ENCODE peak calls at places on chromosomes 12 and 14, in nine cellular contexts. P is fibroblast of pulmonary artery, Q is sigmoid colon, A is cardiac fibroblast, J is fibroblast of mammary gland, U is A549, B is WERI-Rb-1, R is PC-3, Z is fibroblast of the aortic adventitia. I is an unnamed sample.

GRCh38 chr12:29725587-29726320 is 58.0 kb downstream of the TMTC1 start:
- DNase-seq in R (no peak), A (peak; percentile 97), B (no peak), U (no peak), P (peak; percentile 99), Q (peak; percentile 72), Z (peak; percentile 78), J (peak; percentile 95), I (no peak)

GRCh38 chr14:92514844-92515509 is 1.4 kb downstream of the RIN3 start:
- DNase-seq in P (no peak), A (no peak), Z (no peak), R (no peak), Q (peak; percentile 61), U (no peak), J (no peak), B (no peak), I (no peak)

GRCh38 chr12:65825573-65826512 is 1.6 kb downstream of the HMGA2 start:
- DNase-seq in J (no peak), B (peak; percentile 31), P (peak; percentile 54), U (peak; percentile 34), Q (peak; percentile 63), R (peak; percentile 14), A (peak; percentile 52), Z (peak; percentile 68), I (no peak)

GRCh38 chr12:2615665-2616387 is 178.9 kb upstream of the FKBP4 start:
- DNase-seq in A (peak; percentile 31), Z (no peak), J (peak; percentile 53), R (no peak), P (peak; percentile 20), B (no peak), Q (no peak), U (no peak), I (no peak)

GRCh38 chr14:33914676-33915516 is 36.0 kb downstream of the EGLN3 start:
- DNase-seq in B (no peak), A (peak; percentile 82), R (peak; percentile 79), U (peak; percentile 39), Q (no peak), P (peak; percentile 90), J (peak; percentile 74), Z (peak; percentile 48), I (peak; percentile 77)

GRCh38 chr12:124660846-124661245 is 93.4 kb upstream of the NCOR2 start:
- DNase-seq in J (no peak), Z (no peak), U (no peak), P (no peak), Q (no peak), A (no peak), B (peak; percentile 89), R (no peak), I (no peak)

GRCh38 chr12:15232959-15233358 is 11.7 kb upstream of the RERG start:
- DNase-seq in U (no peak), B (no peak), J (no peak), A (no peak), R (no peak), Z (no peak), Q (no peak), P (no peak), I (no peak)

GRCh38 chr12:122076743-122077495 is 1.6 kb upstream of the MLXIP start:
- DNase-seq in U (no peak), P (no peak), B (no peak), Z (no peak), A (no peak), J (no peak), R (no peak), Q (no peak), I (no peak)

GRCh38 chr14:69152181-69152943 is 557 bp downstream of the DCAF5 start:
- DNase-seq in Q (no peak), Z (peak; percentile 40), U (no peak), A (peak; percentile 56), B (peak; percentile 57), P (peak; percentile 37), R (peak; percentile 57), J (peak; percentile 40), I (no peak)

GRCh38 chr14:69547701-69548348 is 26.8 kb downstream of the CCDC177 start:
- DNase-seq in B (no peak), Z (no peak), P (peak; percentile 20), R (no peak), U (no peak), Q (no peak), A (peak; percentile 20), J (peak; percentile 21), I (no peak)

GRCh38 chr14:98754343-98755025 is 517.5 kb downstream of the BCL11B start:
- DNase-seq in P (no peak), R (no peak), Q (no peak), J (peak; percentile 18), B (no peak), U (no peak), A (no peak), Z (no peak), I (peak; percentile 76)

GRCh38 chr12:14928946-14929345 is 9.4 kb downstream of the ERP27 start:
- DNase-seq in Q (no peak), R (peak; percentile 89), B (no peak), U (no peak), P (peak; percentile 41), Z (no peak), J (no peak), A (peak; percentile 57), I (peak; percentile 85)

GRCh38 chr14:76472199-76472723 is 96.3 kb downstream of the ESRRB start:
- DNase-seq in P (no peak), A (no peak), B (no peak), Z (no peak), U (no peak), R (no peak), Q (no peak), J (no peak), I (no peak)

GRCh38 chr14:69620211-69620611 is 8.8 kb downstream of the SUSD6 start:
- DNase-seq in U (no peak), P (no peak), R (no peak), Q (no peak), B (no peak), A (no peak), Z (no peak), J (no peak), I (peak; percentile 33)

GRCh38 chr12:123085730-123086487 is 65.0 kb downstream of the PITPNM2 start:
- DNase-seq in A (peak; percentile 42), U (peak; percentile 96), P (peak; percentile 32), Z (no peak), R (peak; percentile 96), B (no peak), J (no peak), Q (no peak), I (peak; percentile 91)

GRCh38 chr14:64721899-64722298 is 17.7 kb downstream of the PLEKHG3 start:
- DNase-seq in J (no peak), B (no peak), R (no peak), Z (peak; percentile 26), A (no peak), P (no peak), U (no peak), Q (peak; percentile 50), I (no peak)

GRCh38 chr12:127108360-127109215 is 1158.4 kb upstream of the TMEM132C start:
- DNase-seq in R (peak; percentile 87), Q (no peak), B (peak; percentile 62), P (peak; percentile 64), Z (peak; percentile 78), A (peak; percentile 45), J (peak; percentile 74), U (peak; percentile 73), I (peak; percentile 56)

GRCh38 chr12:102481705-102482104 is 1.3 kb upstream of the IGF1 start:
- DNase-seq in A (no peak), P (no peak), U (no peak), Q (no peak), B (no peak), J (no peak), R (no peak), Z (no peak), I (no peak)

GRCh38 chr12:81300454-81300853 is 222.6 kb downstream of the ACSS3 start:
- DNase-seq in A (no peak), J (no peak), U (no peak), B (no peak), Z (no peak), R (no peak), Q (no peak), P (peak; percentile 8), I (peak; percentile 10)

GRCh38 chr12:12564911-12565310 is 2.2 kb upstream of the DUSP16 start:
- DNase-seq in Z (no peak), Q (no peak), R (peak; percentile 19), J (no peak), A (no peak), B (no peak), P (no peak), U (no peak), I (peak; percentile 40)

DNA sequence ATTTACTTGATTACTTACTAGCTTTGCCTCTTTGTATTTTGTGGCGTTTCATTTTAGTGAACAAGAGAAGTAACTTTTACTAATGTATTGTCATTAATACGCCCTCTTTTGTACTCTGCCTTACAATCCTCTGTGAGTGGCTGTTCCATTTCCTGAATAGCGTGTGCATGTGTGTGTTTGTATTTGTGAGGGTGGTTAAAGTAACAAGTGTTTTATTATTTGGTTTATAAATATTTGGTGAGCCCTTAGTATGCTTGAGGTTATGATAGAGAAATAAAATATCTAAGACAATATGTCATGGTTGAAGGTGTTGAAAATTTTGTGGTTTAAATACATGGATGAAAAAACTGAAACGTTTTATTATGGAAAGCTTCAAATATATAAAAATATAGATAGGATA is 71.7 kb upstream of the REP15 start:
- DNase-seq in Q (no peak), B (no peak), J (no peak), U (no peak), A (no peak), Z (no peak), R (peak; percentile 57), P (no peak), I (no peak)
- TF ChIP-seq CTCF in Q (no peak), B (no peak), J (no peak), U (no peak), A (no peak), Z (no peak), R (no peak), P (no peak), I (no peak)

GRCh38 chr14:94936901-94937321 is 167.0 kb upstream of the GSC start:
- DNase-seq in Z (no peak), A (peak; percentile 8), Q (peak; percentile 79), P (no peak), J (no peak), B (peak; percentile 27), R (no peak), U (no peak), I (no peak)
- H3K4me3 ChIP-seq in Z (no peak overlapping the region), A (no peak overlapping the region), Q (peak overlapping the region; percentile 21), P (no peak overlapping the region), J (no peak overlapping the region), B (peak overlapping the region; percentile 50), R (no peak overlapping the region), U (no peak overlapping the region), I (no peak overlapping the region)

GRCh38 chr12:10607885-10608458 is 5.4 kb downstream of the MAGOHB start:
- DNase-seq in Q (no peak), P (peak; percentile 35), J (peak; percentile 27), Z (no peak), R (peak; percentile 25), U (no peak), A (peak; percentile 42), B (no peak), I (peak; percentile 10)
- TF ChIP-seq CTCF in Q (no peak), P (peak; percentile 39), J (peak; percentile 43), Z (peak; percentile 14), R (peak; percentile 54), U (peak; percentile 33), A (peak; percentile 43), B (no peak), I (peak; percentile 12)

DNA sequence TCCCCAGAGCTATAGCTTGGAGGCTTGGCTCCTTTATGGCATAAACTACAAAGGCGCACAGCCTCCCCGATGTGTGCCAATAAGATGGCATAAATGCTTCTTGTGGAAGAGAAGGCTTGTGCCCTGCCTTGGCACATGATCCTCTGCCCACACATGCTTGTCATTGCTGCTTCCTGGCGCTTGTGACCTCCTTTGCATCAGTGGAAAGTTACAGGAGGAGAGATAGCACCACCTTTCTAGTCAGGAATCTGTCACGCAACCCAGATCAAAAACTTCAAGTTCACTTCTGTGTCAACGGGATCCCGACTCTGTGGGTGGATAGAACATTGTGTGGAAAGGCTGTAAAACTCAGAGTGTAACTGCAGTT is 183.8 kb upstream of the HIF1A start:
- DNase-seq in P (no peak), R (no peak), Z (no peak), A (no peak), B (no peak), J (no peak), U (no peak), Q (no peak), I (peak; percentile 48)
- H3K4me3 ChIP-seq in P (no peak overlapping the region), R (no peak overlapping the region), Z (no peak overlapping the region), A (no peak overlapping the region), B (no peak overlapping the region), J (no peak overlapping the region), U (no peak overlapping the region), Q (no peak overlapping the region), I (no peak overlapping the region)